ENCODE peak calls at places on chromosomes 7 and 10, in seven cellular contexts. T, V, M, K, Q, Y and A are unnamed samples.

GRCh38 chr7:47553309-47553708 is 28.6 kb downstream of the TNS3 start:
- DNase-seq in T (no peak), V (no peak), M (no peak), K (no peak), Q (no peak), Y (no peak), A (no peak)

GRCh38 chr10:69653561-69653960 is 23.5 kb downstream of the FAM241B start:
- DNase-seq in T (no peak), V (no peak), M (peak), K (no peak), Q (no peak), Y (no peak), A (no peak)

GRCh38 chr10:6010569-6010968 is 33.2 kb upstream of the IL15RA start:
- DNase-seq in T (no peak), V (no peak), M (no peak), K (no peak), Q (no peak), Y (no peak), A (no peak)

GRCh38 chr7:151869968-151870918 is 6.7 kb downstream of the PRKAG2 start:
- DNase-seq in T (no peak), V (no peak), M (peak), K (no peak), Q (no peak), Y (no peak), A (no peak)

GRCh38 chr10:108970016-108970415 is 953.3 kb downstream of the XPNPEP1 start:
- DNase-seq in T (no peak), V (peak), M (no peak), K (peak), Q (no peak), Y (peak), A (no peak)

GRCh38 chr10:8331387-8331786 is 276.9 kb downstream of the GATA3 start:
- DNase-seq in T (no peak), V (no peak), M (no peak), K (peak), Q (no peak), Y (no peak), A (no peak)

GRCh38 chr7:66804001-66804400 is 63.5 kb downstream of the RABGEF1 start:
- DNase-seq in T (no peak), V (no peak), M (peak), K (no peak), Q (no peak), Y (no peak), A (peak)

GRCh38 chr7:137578541-137578940 is 235.0 kb upstream of the PTN start:
- DNase-seq in T (no peak), V (no peak), M (no peak), K (no peak), Q (no peak), Y (no peak), A (no peak)

GRCh38 chr7:25376207-25376606 is 147.9 kb upstream of the NPVF start:
- DNase-seq in T (no peak), V (no peak), M (no peak), K (no peak), Q (no peak), Y (no peak), A (no peak)

GRCh38 chr10:49539320-49539885 is 482 bp upstream of the ERCC6 start:
- DNase-seq in T (peak), V (no peak), M (peak), K (peak), Q (peak), Y (peak), A (peak)

GRCh38 chr10:65415318-65415717 is 1510.5 kb upstream of the LRRTM3 start:
- DNase-seq in T (no peak), V (no peak), M (no peak), K (no peak), Q (no peak), Y (no peak), A (no peak)

GRCh38 chr10:104318096-104318725 is 20.1 kb downstream of the ITPRIP start:
- DNase-seq in T (no peak), V (no peak), M (peak), K (no peak), Q (no peak), Y (no peak), A (no peak)